ENCODE peak calls at places on chromosomes 6 and 20, in four cellular contexts. C is NB4, N is NCI-H1436, B is stromal cell of bone marrow. J is an unnamed sample.

GRCh38 chr6:1015819-1016218 is 296.1 kb upstream of the FOXQ1 start:
- DNase-seq in C (peak), N (no peak), B (no peak), J (no peak)

GRCh38 chr20:51153867-51154707 is 131.2 kb upstream of the KCNG1 start:
- DNase-seq in C (no peak), N (no peak), B (no peak), J (no peak)

GRCh38 chr6:72952808-72953630 is 272.3 kb downstream of the KHDC1L start:
- DNase-seq in C (no peak), N (no peak), B (no peak), J (no peak)

GRCh38 chr6:170230520-170231390 is 60.1 kb downstream of the DLL1 start:
- DNase-seq in C (no peak), N (no peak), B (no peak), J (no peak)

GRCh38 chr6:144447487-144447886 is 162.4 kb downstream of the UTRN start:
- DNase-seq in C (no peak), N (no peak), B (peak), J (no peak)

GRCh38 chr6:7050911-7051779 is 56.6 kb upstream of the RREB1 start:
- DNase-seq in C (peak), N (no peak), B (peak), J (no peak)

GRCh38 chr20:43507150-43508080 is at the start of gene L3MBTL1:
- DNase-seq in C (peak), N (no peak), B (no peak), J (peak)

GRCh38 chr6:128822271-128822670 is 60.7 kb upstream of the LAMA2 start:
- DNase-seq in C (no peak), N (no peak), B (no peak), J (no peak)

GRCh38 chr6:147728903-147729302 is 220.4 kb downstream of the SAMD5 start:
- DNase-seq in C (no peak), N (no peak), B (no peak), J (no peak)

GRCh38 chr20:10369723-10370090 is 64.3 kb downstream of the MKKS start:
- DNase-seq in C (no peak), N (no peak), B (peak), J (no peak)

GRCh38 chr6:35498407-35499045 is 1.6 kb upstream of the TEAD3 start:
- DNase-seq in C (peak), N (no peak), B (no peak), J (no peak)

GRCh38 chr20:20407891-20408805 is 40.2 kb downstream of the INSM1 start:
- DNase-seq in C (peak), N (peak), B (no peak), J (peak)

GRCh38 chr6:42783876-42784738 is 2.3 kb downstream of the BICRAL start:
- DNase-seq in C (no peak), N (peak), B (no peak), J (no peak)

GRCh38 chr20:49775229-49775693 is 37.4 kb upstream of the SLC9A8 start:
- DNase-seq in C (peak), N (no peak), B (peak), J (no peak)